ENCODE peak calls at places on chromosome 2, in eight cellular contexts. One of them, this sample, is unnamed.

GRCh38 chr2:23492337-23492675 is 107.3 kb downstream of the KLHL29 start:
- DNase-seq in PC-9: no peak
- DNase-seq in tibial nerve: no peak
- DNase-seq in body of pancreas: no peak
- DNase-seq in pancreas: no peak
- DNase-seq in IMR-90: no peak
- DNase-seq in OCI-LY7: no peak
- DNase-seq in HCT116: no peak
- DNase-seq in this sample: no peak

GRCh38 chr2:9423922-9424272 is 443 bp downstream of the CPSF3 start:
- DNase-seq in PC-9: no peak
- DNase-seq in tibial nerve: no peak
- DNase-seq in body of pancreas: no peak
- DNase-seq in pancreas: no peak
- DNase-seq in IMR-90: peak; percentile 34
- DNase-seq in OCI-LY7: peak; percentile 61
- DNase-seq in HCT116: no peak
- DNase-seq in this sample: no peak

GRCh38 chr2:178005756-178006155 is 66.8 kb downstream of the PDE11A start:
- DNase-seq in PC-9: no peak
- DNase-seq in tibial nerve: no peak
- DNase-seq in body of pancreas: no peak
- DNase-seq in pancreas: no peak
- DNase-seq in IMR-90: peak; percentile 40
- DNase-seq in OCI-LY7: no peak
- DNase-seq in HCT116: no peak
- DNase-seq in this sample: no peak

GRCh38 chr2:66305714-66306113 is 129.2 kb upstream of the MEIS1 start:
- DNase-seq in PC-9: no peak
- DNase-seq in tibial nerve: peak; percentile 70
- DNase-seq in body of pancreas: peak; percentile 69
- DNase-seq in pancreas: peak; percentile 24
- DNase-seq in IMR-90: peak; percentile 2
- DNase-seq in OCI-LY7: no peak
- DNase-seq in HCT116: no peak
- DNase-seq in this sample: no peak

GRCh38 chr2:168641636-168642035 is 160.8 kb upstream of the NOSTRIN start:
- DNase-seq in PC-9: no peak
- DNase-seq in tibial nerve: no peak
- DNase-seq in body of pancreas: no peak
- DNase-seq in pancreas: no peak
- DNase-seq in IMR-90: peak; percentile 9
- DNase-seq in OCI-LY7: no peak
- DNase-seq in HCT116: no peak
- DNase-seq in this sample: no peak

GRCh38 chr2:217740796-217741195 is 262.0 kb downstream of the TNS1 start:
- DNase-seq in PC-9: no peak
- DNase-seq in tibial nerve: no peak
- DNase-seq in body of pancreas: no peak
- DNase-seq in pancreas: no peak
- DNase-seq in IMR-90: no peak
- DNase-seq in OCI-LY7: no peak
- DNase-seq in HCT116: no peak
- DNase-seq in this sample: no peak

GRCh38 chr2:187912956-187913355 is 358.7 kb upstream of the TFPI start:
- DNase-seq in PC-9: no peak
- DNase-seq in tibial nerve: no peak
- DNase-seq in body of pancreas: no peak
- DNase-seq in pancreas: no peak
- DNase-seq in IMR-90: no peak
- DNase-seq in OCI-LY7: no peak
- DNase-seq in HCT116: no peak
- DNase-seq in this sample: no peak

GRCh38 chr2:195118276-195118675 is 538.8 kb upstream of the SLC39A10 start:
- DNase-seq in PC-9: no peak
- DNase-seq in tibial nerve: no peak
- DNase-seq in body of pancreas: no peak
- DNase-seq in pancreas: no peak
- DNase-seq in IMR-90: no peak
- DNase-seq in OCI-LY7: no peak
- DNase-seq in HCT116: no peak
- DNase-seq in this sample: no peak

GRCh38 chr2:60534034-60534393 is 19.4 kb downstream of the BCL11A start:
- DNase-seq in PC-9: no peak
- DNase-seq in tibial nerve: no peak
- DNase-seq in body of pancreas: no peak
- DNase-seq in pancreas: no peak
- DNase-seq in IMR-90: no peak
- DNase-seq in OCI-LY7: no peak
- DNase-seq in HCT116: no peak
- DNase-seq in this sample: no peak

GRCh38 chr2:101435011-101435862 is 39.7 kb downstream of the RFX8 start:
- DNase-seq in PC-9: no peak
- DNase-seq in tibial nerve: no peak
- DNase-seq in body of pancreas: no peak
- DNase-seq in pancreas: no peak
- DNase-seq in IMR-90: peak; percentile 41
- DNase-seq in OCI-LY7: no peak
- DNase-seq in HCT116: no peak
- DNase-seq in this sample: peak; percentile 36

GRCh38 chr2:429575-430254 is 141.8 kb upstream of the ALKAL2 start:
- DNase-seq in PC-9: no peak
- DNase-seq in tibial nerve: no peak
- DNase-seq in body of pancreas: no peak
- DNase-seq in pancreas: no peak
- DNase-seq in IMR-90: no peak
- DNase-seq in OCI-LY7: peak; percentile 23
- DNase-seq in HCT116: no peak
- DNase-seq in this sample: no peak

GRCh38 chr2:119888673-119889072 is 124.2 kb upstream of the EPB41L5 start:
- DNase-seq in PC-9: no peak
- DNase-seq in tibial nerve: no peak
- DNase-seq in body of pancreas: no peak
- DNase-seq in pancreas: no peak
- DNase-seq in IMR-90: peak; percentile 92
- DNase-seq in OCI-LY7: no peak
- DNase-seq in HCT116: no peak
- DNase-seq in this sample: no peak

GRCh38 chr2:238947920-238948710 is 100.2 kb downstream of the TWIST2 start:
- DNase-seq in PC-9: peak; percentile 81
- DNase-seq in tibial nerve: peak; percentile 33
- DNase-seq in body of pancreas: no peak
- DNase-seq in pancreas: peak; percentile 10
- DNase-seq in IMR-90: peak; percentile 97
- DNase-seq in OCI-LY7: no peak
- DNase-seq in HCT116: peak; percentile 92
- DNase-seq in this sample: peak; percentile 63

GRCh38 chr2:182716665-182716990 is 571 bp downstream of the DNAJC10 start:
- DNase-seq in PC-9: peak; percentile 50
- DNase-seq in tibial nerve: no peak
- DNase-seq in body of pancreas: peak; percentile 53
- DNase-seq in pancreas: peak; percentile 31
- DNase-seq in IMR-90: no peak
- DNase-seq in OCI-LY7: no peak
- DNase-seq in HCT116: no peak
- DNase-seq in this sample: no peak

GRCh38 chr2:32008811-32009478 is 1.9 kb downstream of the MEMO1 start:
- DNase-seq in PC-9: peak; percentile 54
- DNase-seq in tibial nerve: no peak
- DNase-seq in body of pancreas: peak; percentile 39
- DNase-seq in pancreas: peak; percentile 22
- DNase-seq in IMR-90: peak; percentile 51
- DNase-seq in OCI-LY7: peak; percentile 4
- DNase-seq in HCT116: no peak
- DNase-seq in this sample: no peak

DNA sequence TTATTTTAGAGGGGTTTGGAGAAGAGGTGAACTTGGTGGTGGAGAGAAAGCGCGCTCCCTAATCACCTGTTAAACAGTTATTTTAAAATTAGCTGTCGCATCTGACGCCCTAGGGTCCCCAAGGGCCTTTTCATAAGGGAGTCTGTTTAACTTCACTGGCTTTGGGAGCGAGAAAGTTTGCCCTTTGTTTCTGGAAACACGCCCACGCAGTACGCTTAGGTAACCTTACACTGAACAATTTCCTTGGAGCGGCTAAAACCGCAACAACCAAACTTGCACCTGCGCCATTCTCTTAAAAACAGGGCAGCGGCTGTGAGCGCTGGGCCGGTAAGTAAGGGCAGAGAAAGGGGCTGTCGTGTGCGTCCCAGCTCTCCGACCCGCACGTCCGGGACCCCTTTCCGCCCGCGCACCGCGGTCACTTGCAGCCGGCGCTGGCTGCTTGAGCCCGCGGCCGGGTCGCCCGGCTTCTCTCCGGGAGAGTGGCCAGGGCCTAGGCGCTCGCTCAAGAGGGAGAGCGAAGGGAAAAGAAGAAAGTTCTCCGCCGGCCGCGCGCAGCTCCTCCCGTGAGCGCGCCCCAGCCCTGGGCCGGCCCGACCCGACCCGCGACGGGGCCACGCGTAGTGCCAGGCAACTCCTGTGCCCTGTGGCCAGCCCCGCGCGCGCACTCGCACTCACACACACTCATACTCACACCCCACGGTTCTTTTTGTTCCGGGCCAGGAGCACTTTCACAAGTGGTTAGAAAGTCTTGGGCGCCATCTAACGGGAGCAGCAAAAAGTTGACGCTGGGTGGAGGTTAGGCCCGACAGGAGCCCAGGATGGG is 19.2 kb downstream of the POU3F3 start:
- DNase-seq in PC-9: no peak
- DNase-seq in tibial nerve: no peak
- DNase-seq in body of pancreas: peak; percentile 75
- DNase-seq in pancreas: peak; percentile 69
- DNase-seq in IMR-90: peak; percentile 37
- DNase-seq in OCI-LY7: peak; percentile 77
- DNase-seq in HCT116: peak; percentile 10
- DNase-seq in this sample: no peak
- TF ChIP-seq CTCF in PC-9: no peak
- TF ChIP-seq CTCF in tibial nerve: peak; percentile 17
- TF ChIP-seq CTCF in body of pancreas: peak; percentile 26
- TF ChIP-seq CTCF in pancreas: peak; percentile 39
- TF ChIP-seq CTCF in IMR-90: peak; percentile 54
- TF ChIP-seq CTCF in OCI-LY7: peak; percentile 82
- TF ChIP-seq CTCF in HCT116: peak; percentile 45
- TF ChIP-seq CTCF in this sample: no peak

GRCh38 chr2:48343154-48343553 is 186.8 kb upstream of the STON1 start:
- DNase-seq in PC-9: no peak
- DNase-seq in tibial nerve: no peak
- DNase-seq in body of pancreas: no peak
- DNase-seq in pancreas: no peak
- DNase-seq in IMR-90: no peak
- DNase-seq in OCI-LY7: no peak
- DNase-seq in HCT116: no peak
- DNase-seq in this sample: no peak

GRCh38 chr2:48345176-48345575 is 184.8 kb upstream of the STON1 start:
- DNase-seq in PC-9: peak; percentile 19
- DNase-seq in tibial nerve: no peak
- DNase-seq in body of pancreas: no peak
- DNase-seq in pancreas: no peak
- DNase-seq in IMR-90: no peak
- DNase-seq in OCI-LY7: no peak
- DNase-seq in HCT116: no peak
- DNase-seq in this sample: no peak

GRCh38 chr2:48341556-48342133 is 188.3 kb upstream of the STON1 start:
- DNase-seq in PC-9: no peak
- DNase-seq in tibial nerve: no peak
- DNase-seq in body of pancreas: no peak
- DNase-seq in pancreas: no peak
- DNase-seq in IMR-90: no peak
- DNase-seq in OCI-LY7: no peak
- DNase-seq in HCT116: no peak
- DNase-seq in this sample: no peak

GRCh38 chr2:48344441-48344756 is 185.6 kb upstream of the STON1 start:
- DNase-seq in PC-9: no peak
- DNase-seq in tibial nerve: no peak
- DNase-seq in body of pancreas: no peak
- DNase-seq in pancreas: no peak
- DNase-seq in IMR-90: no peak
- DNase-seq in OCI-LY7: no peak
- DNase-seq in HCT116: no peak
- DNase-seq in this sample: no peak

DNA sequence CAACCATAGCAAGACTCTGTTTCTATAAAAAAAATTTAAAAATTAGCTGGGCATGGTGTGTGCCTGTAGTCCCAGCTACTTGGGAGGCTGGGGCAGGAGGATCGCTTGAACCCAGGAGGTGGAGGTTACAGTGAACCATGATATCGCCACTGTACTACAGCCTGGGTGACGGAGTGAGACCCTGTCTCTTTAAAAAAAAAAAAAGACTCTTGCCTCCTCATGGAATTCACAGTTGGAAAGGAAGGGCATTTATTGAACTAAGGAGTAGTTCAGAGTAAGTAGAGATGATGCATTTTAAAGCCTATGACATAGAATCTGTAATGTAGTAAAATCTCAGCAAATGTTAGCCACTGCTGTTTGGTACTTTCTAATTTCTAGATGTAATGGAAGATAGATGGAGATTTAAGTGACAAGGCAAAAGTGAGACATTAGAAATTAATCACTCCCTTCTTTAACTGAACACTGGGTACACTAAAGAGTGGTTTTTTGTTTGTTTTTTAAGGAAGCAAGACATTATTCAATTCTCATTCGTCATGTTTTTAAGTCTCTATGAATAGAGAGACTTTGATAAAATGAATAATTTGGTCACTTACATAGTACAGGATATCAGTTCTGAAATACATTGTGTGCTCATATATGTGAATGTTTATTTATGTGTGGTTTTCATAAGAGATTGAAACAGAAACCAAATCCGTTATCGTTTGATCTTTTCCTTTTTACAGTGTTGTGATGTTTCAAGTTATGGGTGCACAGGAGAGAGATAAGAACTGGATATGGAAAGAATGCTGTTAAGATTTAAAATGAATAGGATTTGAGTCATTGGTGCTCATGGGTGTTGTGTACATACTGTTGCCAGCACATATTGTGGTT is 186.1 kb upstream of the STON1 start:
- DNase-seq in PC-9: peak; percentile 82
- DNase-seq in tibial nerve: no peak
- DNase-seq in body of pancreas: no peak
- DNase-seq in pancreas: no peak
- DNase-seq in IMR-90: peak; percentile 93
- DNase-seq in OCI-LY7: no peak
- DNase-seq in HCT116: no peak
- DNase-seq in this sample: no peak
- H3K4me1 ChIP-seq in PC-9: peaks cover 15% of the 10 kb centered on the region
- H3K4me1 ChIP-seq in tibial nerve: no peaks in the 10 kb centered on the region
- H3K4me1 ChIP-seq in body of pancreas: peaks cover 25% of the 10 kb centered on the region
- H3K4me1 ChIP-seq in pancreas: peaks cover 5% of the 10 kb centered on the region
- H3K4me1 ChIP-seq in IMR-90: peaks cover 7% of the 10 kb centered on the region
- H3K4me1 ChIP-seq in OCI-LY7: no peaks in the 10 kb centered on the region
- H3K4me1 ChIP-seq in HCT116: no peaks in the 10 kb centered on the region
- H3K4me1 ChIP-seq in this sample: no peaks in the 10 kb centered on the region

GRCh38 chr2:118186858-118187254 is 98.6 kb downstream of the INSIG2 start:
- DNase-seq in PC-9: no peak
- DNase-seq in tibial nerve: no peak
- DNase-seq in body of pancreas: no peak
- DNase-seq in pancreas: no peak
- DNase-seq in IMR-90: no peak
- DNase-seq in OCI-LY7: no peak
- DNase-seq in HCT116: no peak
- DNase-seq in this sample: no peak
- H3K4me3 ChIP-seq in PC-9: peak overlapping the region; percentile 75
- H3K4me3 ChIP-seq in tibial nerve: peak overlapping the region; percentile 62
- H3K4me3 ChIP-seq in body of pancreas: no peak overlapping the region
- H3K4me3 ChIP-seq in pancreas: no peak overlapping the region
- H3K4me3 ChIP-seq in IMR-90: peak overlapping the region; percentile 55
- H3K4me3 ChIP-seq in OCI-LY7: no peak overlapping the region
- H3K4me3 ChIP-seq in HCT116: no peak overlapping the region
- H3K4me3 ChIP-seq in this sample: peak overlapping the region; percentile 48

GRCh38 chr2:139790807-139791206 is 1010.6 kb upstream of the NXPH2 start:
- DNase-seq in PC-9: peak; percentile 40
- DNase-seq in tibial nerve: no peak
- DNase-seq in body of pancreas: no peak
- DNase-seq in pancreas: no peak
- DNase-seq in IMR-90: no peak
- DNase-seq in OCI-LY7: peak; percentile 14
- DNase-seq in HCT116: peak; percentile 29
- DNase-seq in this sample: no peak
- TF ChIP-seq CTCF in PC-9: peak; percentile 54
- TF ChIP-seq CTCF in tibial nerve: no peak
- TF ChIP-seq CTCF in body of pancreas: no peak
- TF ChIP-seq CTCF in pancreas: no peak
- TF ChIP-seq CTCF in IMR-90: peak; percentile 8
- TF ChIP-seq CTCF in OCI-LY7: peak; percentile 70
- TF ChIP-seq CTCF in HCT116: peak; percentile 56
- TF ChIP-seq CTCF in this sample: peak; percentile 10